ENCODE peak calls at places on chromosomes 4 and X, in five cellular contexts. One of them, this sample, is unnamed.

GRCh38 chr4:164931551-164932324 is 45.7 kb downstream of the TRIM61 start:
- DNase-seq in IMR-90: no peak
- DNase-seq in mesendoderm: peak
- DNase-seq in H1: no peak
- DNase-seq in mesenchymal stem cell: no peak
- DNase-seq in this sample: no peak

GRCh38 chrX:123184858-123185251 is 777 bp downstream of the GRIA3 start:
- DNase-seq in mesenchymal stem cell: peak
- DNase-seq in mesendoderm: peak
- DNase-seq in H1: no peak
- DNase-seq in IMR-90: no peak
- DNase-seq in this sample: peak

GRCh38 chrX:130769835-130770234 is 133.2 kb downstream of the ENOX2 start:
- DNase-seq in mesendoderm: no peak
- DNase-seq in IMR-90: no peak
- DNase-seq in H1: no peak
- DNase-seq in mesenchymal stem cell: peak
- DNase-seq in this sample: no peak

GRCh38 chr4:2289955-2290333 is 28.0 kb upstream of the MXD4 start:
- DNase-seq in mesendoderm: no peak
- DNase-seq in IMR-90: no peak
- DNase-seq in mesenchymal stem cell: no peak
- DNase-seq in H1: no peak
- DNase-seq in this sample: no peak

GRCh38 chr4:161664740-161665139 is 499.1 kb downstream of the FSTL5 start:
- DNase-seq in mesendoderm: no peak
- DNase-seq in mesenchymal stem cell: no peak
- DNase-seq in IMR-90: no peak
- DNase-seq in H1: no peak
- DNase-seq in this sample: no peak

GRCh38 chr4:55296076-55296475 is 50.0 kb upstream of the SRD5A3 start:
- DNase-seq in mesendoderm: no peak
- DNase-seq in H1: no peak
- DNase-seq in mesenchymal stem cell: no peak
- DNase-seq in IMR-90: no peak
- DNase-seq in this sample: no peak

GRCh38 chrX:38233891-38234807 is 13.5 kb upstream of the SRPX start:
- DNase-seq in H1: no peak
- DNase-seq in mesendoderm: peak
- DNase-seq in mesenchymal stem cell: peak
- DNase-seq in IMR-90: peak
- DNase-seq in this sample: no peak

GRCh38 chr4:128123036-128123435 is 61.9 kb downstream of the LARP1B start:
- DNase-seq in IMR-90: no peak
- DNase-seq in mesenchymal stem cell: peak
- DNase-seq in H1: no peak
- DNase-seq in mesendoderm: peak
- DNase-seq in this sample: no peak

GRCh38 chr4:6659897-6660296 is 19.4 kb downstream of the MRFAP1 start:
- DNase-seq in IMR-90: no peak
- DNase-seq in mesendoderm: no peak
- DNase-seq in H1: no peak
- DNase-seq in mesenchymal stem cell: no peak
- DNase-seq in this sample: no peak

GRCh38 chrX:40172169-40172979 is 74.6 kb upstream of the BCOR start:
- DNase-seq in mesenchymal stem cell: peak
- DNase-seq in IMR-90: peak
- DNase-seq in H1: no peak
- DNase-seq in mesendoderm: peak
- DNase-seq in this sample: peak

GRCh38 chrX:150731795-150732194 is 38.6 kb downstream of the MTMR1 start:
- DNase-seq in IMR-90: peak
- DNase-seq in mesendoderm: no peak
- DNase-seq in H1: no peak
- DNase-seq in mesenchymal stem cell: peak
- DNase-seq in this sample: no peak

GRCh38 chr4:115883862-115884261 is 770.4 kb upstream of the NDST4 start:
- DNase-seq in mesendoderm: peak
- DNase-seq in mesenchymal stem cell: no peak
- DNase-seq in IMR-90: no peak
- DNase-seq in H1: no peak
- DNase-seq in this sample: no peak

GRCh38 chr4:113270520-113271319 is 221.3 kb downstream of the ANK2 start:
- DNase-seq in IMR-90: no peak
- DNase-seq in H1: no peak
- DNase-seq in mesendoderm: peak
- DNase-seq in mesenchymal stem cell: no peak
- DNase-seq in this sample: no peak

GRCh38 chrX:13346646-13347045 is 26.8 kb upstream of the ATXN3L start:
- DNase-seq in mesendoderm: no peak
- DNase-seq in mesenchymal stem cell: no peak
- DNase-seq in H1: no peak
- DNase-seq in IMR-90: no peak
- DNase-seq in this sample: no peak

GRCh38 chrX:24479924-24480722 is 15.0 kb downstream of the PDK3 start:
- DNase-seq in mesendoderm: no peak
- DNase-seq in mesenchymal stem cell: peak
- DNase-seq in H1: no peak
- DNase-seq in IMR-90: peak
- DNase-seq in this sample: no peak

GRCh38 chr4:104490770-104491395 is 3.8 kb downstream of the CXXC4 start:
- DNase-seq in mesenchymal stem cell: peak
- DNase-seq in mesendoderm: peak
- DNase-seq in H1: no peak
- DNase-seq in IMR-90: peak
- DNase-seq in this sample: peak

GRCh38 chr4:82044141-82044993 is 329.4 kb downstream of the HNRNPD start:
- DNase-seq in H1: peak
- DNase-seq in mesendoderm: peak
- DNase-seq in IMR-90: peak
- DNase-seq in mesenchymal stem cell: peak
- DNase-seq in this sample: peak

GRCh38 chr4:25703731-25704388 is 48.2 kb downstream of the SLC34A2 start:
- DNase-seq in IMR-90: peak
- DNase-seq in mesenchymal stem cell: no peak
- DNase-seq in H1: no peak
- DNase-seq in mesendoderm: no peak
- DNase-seq in this sample: no peak

GRCh38 chrX:48083212-48083611 is 11.8 kb upstream of the ZNF630 start:
- DNase-seq in mesendoderm: peak
- DNase-seq in H1: peak
- DNase-seq in mesenchymal stem cell: peak
- DNase-seq in IMR-90: peak
- DNase-seq in this sample: peak

GRCh38 chr4:132333723-132334045 is 815.4 kb upstream of the PCDH10 start:
- DNase-seq in mesendoderm: no peak
- DNase-seq in IMR-90: peak
- DNase-seq in H1: no peak
- DNase-seq in mesenchymal stem cell: peak
- DNase-seq in this sample: no peak

GRCh38 chrX:43380704-43381103 is 275.4 kb upstream of the MAOA start:
- DNase-seq in IMR-90: no peak
- DNase-seq in mesendoderm: no peak
- DNase-seq in mesenchymal stem cell: no peak
- DNase-seq in H1: no peak
- DNase-seq in this sample: no peak

GRCh38 chrX:10112510-10112909 is 44.3 kb upstream of the CLCN4 start:
- DNase-seq in mesendoderm: no peak
- DNase-seq in mesenchymal stem cell: no peak
- DNase-seq in IMR-90: no peak
- DNase-seq in H1: no peak
- DNase-seq in this sample: no peak

DNA sequence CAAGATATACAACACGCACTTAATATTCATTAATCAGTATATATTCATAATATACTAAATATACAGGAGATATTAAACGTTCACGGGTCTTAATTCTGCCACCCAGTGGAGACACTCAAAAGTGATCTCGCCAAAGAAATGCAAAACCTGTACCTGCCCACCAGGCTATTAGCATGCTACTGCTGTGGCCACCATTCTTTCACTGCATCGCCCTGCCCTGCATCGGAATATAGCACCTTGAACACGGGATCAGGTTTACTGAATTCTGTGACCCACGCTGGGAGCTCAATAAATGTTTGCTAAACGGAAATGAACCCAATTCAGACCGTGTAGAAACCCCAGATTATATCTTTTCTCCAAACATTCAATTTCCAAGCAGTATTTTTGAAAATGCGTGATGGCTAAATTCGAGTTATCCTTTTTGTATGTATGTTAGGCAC is 840 bp upstream of the CLCN3 start:
- DNase-seq in IMR-90: peak
- DNase-seq in H1: no peak
- DNase-seq in mesenchymal stem cell: peak
- DNase-seq in mesendoderm: peak
- DNase-seq in this sample: peak
- H2BK120ac ChIP-seq in IMR-90: no peak
- H2BK120ac ChIP-seq in H1: no peak
- H2BK120ac ChIP-seq in mesenchymal stem cell: no peak
- H2BK120ac ChIP-seq in mesendoderm: no peak
- H2BK120ac ChIP-seq in this sample: no peak

GRCh38 chr4:3384771-3385701 is 56.7 kb upstream of the HGFAC start:
- DNase-seq in mesenchymal stem cell: no peak
- DNase-seq in H1: no peak
- DNase-seq in IMR-90: no peak
- DNase-seq in mesendoderm: no peak
- DNase-seq in this sample: no peak

GRCh38 chr4:3386486-3386885 is 55.3 kb upstream of the HGFAC start:
- DNase-seq in IMR-90: no peak
- DNase-seq in mesenchymal stem cell: no peak
- DNase-seq in mesendoderm: no peak
- DNase-seq in H1: no peak
- DNase-seq in this sample: no peak

GRCh38 chr4:3387154-3387942 is 54.4 kb upstream of the HGFAC start:
- DNase-seq in mesenchymal stem cell: no peak
- DNase-seq in H1: no peak
- DNase-seq in mesendoderm: no peak
- DNase-seq in IMR-90: no peak
- DNase-seq in this sample: no peak

GRCh38 chr4:3384391-3384770 is 57.4 kb upstream of the HGFAC start:
- DNase-seq in H1: no peak
- DNase-seq in IMR-90: no peak
- DNase-seq in mesendoderm: no peak
- DNase-seq in mesenchymal stem cell: no peak
- DNase-seq in this sample: no peak

GRCh38 chr4:3385719-3386440 is 55.9 kb upstream of the HGFAC start:
- DNase-seq in H1: no peak
- DNase-seq in mesenchymal stem cell: no peak
- DNase-seq in IMR-90: no peak
- DNase-seq in mesendoderm: no peak
- DNase-seq in this sample: no peak
- H2BK120ac ChIP-seq in H1: no peak
- H2BK120ac ChIP-seq in mesenchymal stem cell: no peak
- H2BK120ac ChIP-seq in IMR-90: no peak
- H2BK120ac ChIP-seq in mesendoderm: no peak
- H2BK120ac ChIP-seq in this sample: no peak

GRCh38 chr4:10587296-10587695 is 97.3 kb downstream of the CLNK start:
- DNase-seq in H1: no peak
- DNase-seq in mesenchymal stem cell: no peak
- DNase-seq in mesendoderm: no peak
- DNase-seq in IMR-90: no peak
- DNase-seq in this sample: no peak

GRCh38 chr4:10590896-10591295 is 93.7 kb downstream of the CLNK start:
- DNase-seq in mesendoderm: no peak
- DNase-seq in IMR-90: peak
- DNase-seq in mesenchymal stem cell: no peak
- DNase-seq in H1: no peak
- DNase-seq in this sample: no peak

GRCh38 chr4:10587697-10588096 is 96.9 kb downstream of the CLNK start:
- DNase-seq in H1: no peak
- DNase-seq in mesenchymal stem cell: no peak
- DNase-seq in mesendoderm: peak
- DNase-seq in IMR-90: no peak
- DNase-seq in this sample: no peak

GRCh38 chr4:10589808-10590207 is 94.8 kb downstream of the CLNK start:
- DNase-seq in H1: no peak
- DNase-seq in IMR-90: peak
- DNase-seq in mesendoderm: no peak
- DNase-seq in mesenchymal stem cell: no peak
- DNase-seq in this sample: no peak

DNA sequence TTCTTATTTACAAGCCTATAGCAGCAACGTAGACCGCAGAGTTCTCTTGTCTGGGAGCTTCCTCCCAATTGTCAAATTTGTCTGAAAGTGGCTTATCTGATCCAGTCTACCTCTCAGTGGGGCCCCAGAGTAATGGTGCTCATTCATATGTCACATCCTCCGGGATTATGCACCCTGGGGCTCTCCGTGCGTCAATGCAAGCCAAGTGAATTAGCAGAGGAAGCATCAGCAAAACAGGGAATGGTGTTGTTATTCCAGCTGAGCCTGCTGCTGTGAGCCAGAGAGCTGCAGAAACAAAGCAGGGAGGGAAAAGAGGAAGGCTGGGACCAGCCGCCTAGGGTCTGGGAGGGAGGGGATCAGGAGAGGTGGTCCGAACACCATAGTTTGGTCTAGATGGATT is 95.3 kb downstream of the CLNK start:
- DNase-seq in H1: no peak
- DNase-seq in IMR-90: no peak
- DNase-seq in mesenchymal stem cell: no peak
- DNase-seq in mesendoderm: peak
- DNase-seq in this sample: no peak
- H2BK120ac ChIP-seq in H1: no peak
- H2BK120ac ChIP-seq in IMR-90: no peak
- H2BK120ac ChIP-seq in mesenchymal stem cell: no peak
- H2BK120ac ChIP-seq in mesendoderm: no peak
- H2BK120ac ChIP-seq in this sample: no peak

GRCh38 chr4:88158360-88159136 is at the start of gene ABCG2:
- DNase-seq in mesenchymal stem cell: peak
- DNase-seq in mesendoderm: peak
- DNase-seq in H1: peak
- DNase-seq in IMR-90: peak
- DNase-seq in this sample: peak
- H2BK120ac ChIP-seq in mesenchymal stem cell: no peak
- H2BK120ac ChIP-seq in mesendoderm: no peak
- H2BK120ac ChIP-seq in H1: no peak
- H2BK120ac ChIP-seq in IMR-90: peak
- H2BK120ac ChIP-seq in this sample: no peak

GRCh38 chr4:52840531-52841350 is 21.4 kb upstream of the RASL11B start:
- DNase-seq in mesenchymal stem cell: no peak
- DNase-seq in mesendoderm: peak
- DNase-seq in H1: no peak
- DNase-seq in IMR-90: no peak
- DNase-seq in this sample: no peak
- H2BK120ac ChIP-seq in mesenchymal stem cell: no peak
- H2BK120ac ChIP-seq in mesendoderm: no peak
- H2BK120ac ChIP-seq in H1: no peak
- H2BK120ac ChIP-seq in IMR-90: no peak
- H2BK120ac ChIP-seq in this sample: no peak